ENCODE peak calls at places on chromosomes 11 and 22, in five cellular contexts. Y is ovary; M is left ventricle myocardium superior; S is amniotic stem cell; J is CD8-positive, alpha-beta memory T cell. U is an unnamed sample.

GRCh38 chr11:119052163-119052814 is 4.7 kb downstream of the HYOU1 start:
- DNase-seq in J (no peak), M (no peak), Y (no peak), S (no peak), U (no peak)

GRCh38 chr11:27234043-27234668 is 128.9 kb downstream of the CCDC34 start:
- DNase-seq in J (no peak), M (peak; percentile 40), Y (no peak), S (peak; percentile 57), U (peak; percentile 91)

GRCh38 chr11:9047986-9048522 is 43.3 kb downstream of the SCUBE2 start:
- DNase-seq in S (no peak), J (no peak), Y (no peak), M (peak; percentile 40), U (no peak)

GRCh38 chr11:86477495-86478155 is 102.9 kb downstream of the CCDC81 start:
- DNase-seq in M (no peak), Y (peak; percentile 44), S (no peak), J (no peak), U (no peak)

GRCh38 chr22:22246706-22247105 is 2.1 kb downstream of the VPREB1 start:
- DNase-seq in Y (no peak), M (no peak), S (no peak), J (no peak), U (no peak)

GRCh38 chr11:14677146-14677545 is 33.5 kb downstream of the PDE3B start:
- DNase-seq in M (no peak), S (no peak), J (no peak), Y (no peak), U (no peak)

GRCh38 chr22:46280999-46281623 is 13.3 kb downstream of the TTC38 start:
- DNase-seq in S (no peak), J (peak; percentile 62), Y (no peak), M (no peak), U (no peak)

GRCh38 chr11:94142308-94143277 is 14.0 kb downstream of the PANX1 start:
- DNase-seq in M (no peak), J (no peak), S (no peak), Y (no peak), U (no peak)

GRCh38 chr11:8867856-8868705 is 42.9 kb upstream of the AKIP1 start:
- DNase-seq in J (no peak), M (no peak), S (no peak), Y (no peak), U (no peak)

GRCh38 chr11:101049123-101049522 is 80.5 kb downstream of the PGR start:
- DNase-seq in J (no peak), S (peak; percentile 11), M (no peak), Y (no peak), U (no peak)

GRCh38 chr11:75639752-75640151 is 29.1 kb downstream of the MAP6 start:
- DNase-seq in S (no peak), Y (peak; percentile 37), M (peak; percentile 83), J (no peak), U (peak; percentile 31)

GRCh38 chr11:128469220-128469619 is 118.1 kb downstream of the ETS1 start:
- DNase-seq in M (no peak), Y (no peak), S (no peak), J (no peak), U (no peak)

GRCh38 chr22:32199341-32199740 is 5.5 kb downstream of the RFPL2 start:
- DNase-seq in S (no peak), J (no peak), Y (no peak), M (no peak), U (no peak)

GRCh38 chr22:46421272-46421671 is 85.8 kb downstream of the TRMU start:
- DNase-seq in M (no peak), S (no peak), J (peak; percentile 52), Y (no peak), U (peak; percentile 34)

GRCh38 chr11:119108151-119108856 is 1.2 kb downstream of the C2CD2L start:
- DNase-seq in M (no peak), Y (no peak), S (no peak), J (peak; percentile 30), U (no peak)

GRCh38 chr11:3037041-3037944 is 19.9 kb downstream of the CARS1 start:
- DNase-seq in J (peak; percentile 30), S (peak; percentile 50), M (peak; percentile 91), Y (peak; percentile 60), U (no peak)

GRCh38 chr11:10385696-10386095 is 69.4 kb upstream of the AMPD3 start:
- DNase-seq in M (peak; percentile 52), Y (peak; percentile 71), S (no peak), J (no peak), U (no peak)

GRCh38 chr22:32200752-32201151 is 4.1 kb downstream of the RFPL2 start:
- DNase-seq in J (peak; percentile 33), M (no peak), Y (no peak), S (no peak), U (no peak)

GRCh38 chr22:30408388-30409101 is 11.7 kb downstream of the SEC14L2 start:
- DNase-seq in S (peak; percentile 76), Y (no peak), J (no peak), M (no peak), U (no peak)

GRCh38 chr22:48736593-48737460 is 1090.8 kb downstream of the BRD1 start:
- DNase-seq in Y (no peak), J (no peak), S (no peak), M (peak; percentile 4), U (no peak)

GRCh38 chr11:112881461-112881860 is 79.8 kb upstream of the NCAM1 start:
- DNase-seq in M (peak; percentile 81), Y (peak; percentile 71), S (no peak), J (no peak), U (peak; percentile 18)

GRCh38 chr22:49449811-49450386 is 377.8 kb downstream of the BRD1 start:
- DNase-seq in Y (no peak), S (no peak), J (no peak), M (no peak), U (no peak)

GRCh38 chr22:24091551-24092420 is 80.7 kb downstream of the CABIN1 start:
- DNase-seq in S (no peak), Y (no peak), J (no peak), M (peak; percentile 88), U (no peak)

GRCh38 chr11:125910450-125910849 is 6.1 kb downstream of the DDX25 start:
- DNase-seq in J (no peak), Y (no peak), S (no peak), M (no peak), U (no peak)

GRCh38 chr11:28347351-28347750 is 239.2 kb downstream of the METTL15 start:
- DNase-seq in M (no peak), J (no peak), S (no peak), Y (no peak), U (no peak)

GRCh38 chr11:97743205-97743742 is 1277.5 kb upstream of the CNTN5 start:
- DNase-seq in M (no peak), S (no peak), Y (no peak), J (no peak), U (peak; percentile 47)

U was measured in kidney epithelial cell.